ENCODE peak calls at places on chromosomes 6 and 20, in six cellular contexts. R is tibial nerve, N is lower leg skin, F is thyroid gland, Z is bronchial epithelial cell, A is hepatocyte. C is an unnamed sample.

GRCh38 chr20:8117636-8118413 is 14.2 kb upstream of the PLCB1 start:
- DNase-seq in R (no peak), N (no peak), F (no peak), Z (no peak), A (no peak), C (no peak)

GRCh38 chr6:12543953-12544352 is 172.6 kb upstream of the PHACTR1 start:
- DNase-seq in R (no peak), N (no peak), F (no peak), Z (no peak), A (no peak), C (no peak)

GRCh38 chr6:89688328-89688727 is 49.8 kb upstream of the LYRM2 start:
- DNase-seq in R (no peak), N (no peak), F (no peak), Z (no peak), A (no peak), C (no peak)

GRCh38 chr6:40879169-40879568 is 159.9 kb downstream of the UNC5CL start:
- DNase-seq in R (no peak), N (no peak), F (no peak), Z (no peak), A (no peak), C (no peak)

GRCh38 chr20:24032412-24032898 is 43.9 kb upstream of the GGTLC1 start:
- DNase-seq in R (no peak), N (no peak), F (no peak), Z (no peak), A (no peak), C (no peak)

GRCh38 chr6:1917628-1918371 is 308.1 kb downstream of the FOXC1 start:
- DNase-seq in R (no peak), N (no peak), F (no peak), Z (peak), A (peak), C (peak)

GRCh38 chr20:25336561-25337422 is 53.8 kb downstream of the ABHD12 start:
- DNase-seq in R (no peak), N (peak), F (peak), Z (peak), A (peak), C (peak)

GRCh38 chr6:56524891-56525703 is 117.6 kb downstream of the DST start:
- DNase-seq in R (no peak), N (no peak), F (no peak), Z (no peak), A (peak), C (no peak)

GRCh38 chr6:144662812-144663211 is 377.7 kb downstream of the UTRN start:
- DNase-seq in R (no peak), N (no peak), F (no peak), Z (peak), A (no peak), C (peak)

GRCh38 chr6:157326979-157327378 is 3.7 kb upstream of the TMEM242 start:
- DNase-seq in R (no peak), N (no peak), F (no peak), Z (no peak), A (no peak), C (no peak)

GRCh38 chr6:111843347-111844147 is 29.7 kb downstream of the FYN start:
- DNase-seq in R (no peak), N (no peak), F (no peak), Z (no peak), A (no peak), C (no peak)

GRCh38 chr20:13290724-13291123 is 69.7 kb downstream of the ISM1 start:
- DNase-seq in R (no peak), N (no peak), F (no peak), Z (no peak), A (no peak), C (no peak)
- H3K4me3 ChIP-seq in R (no peak), N (no peak), F (no peak), Z (no peak), A (no peak), C (no peak)

DNA sequence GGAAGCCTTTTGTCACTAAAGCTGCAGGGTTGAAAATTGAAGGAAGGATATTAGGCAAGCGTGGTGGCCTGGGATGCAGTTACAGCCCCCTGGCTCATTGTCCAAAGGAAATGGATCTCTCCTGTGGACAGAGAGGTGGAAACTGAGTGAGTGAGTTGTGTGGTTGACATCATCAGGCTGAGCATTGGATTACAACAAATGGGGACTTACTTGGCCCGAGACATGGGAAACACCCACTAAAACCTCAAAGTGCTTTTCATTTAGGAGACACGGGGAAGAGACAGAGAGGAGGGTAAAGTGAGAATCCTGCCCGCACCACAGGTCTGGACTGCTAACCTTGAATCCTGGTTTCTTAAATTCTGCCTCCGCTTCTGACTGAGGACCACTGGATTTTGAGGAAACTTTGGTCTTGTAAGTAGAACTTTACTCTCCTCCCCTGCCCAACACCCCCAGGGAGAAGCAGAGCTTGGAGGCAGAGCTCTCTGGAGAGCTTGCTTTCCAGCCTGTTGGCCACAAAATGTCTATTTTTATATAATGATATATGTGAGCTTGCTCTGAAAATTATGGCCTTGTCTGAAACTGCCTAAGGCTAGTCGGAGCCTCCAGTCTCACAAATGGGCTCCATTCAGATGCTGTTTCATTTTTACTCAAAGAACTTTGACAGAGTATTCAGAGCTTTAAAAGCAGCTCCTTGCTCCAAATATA is at the start of gene PKIG:
- DNase-seq in R (no peak), N (peak), F (no peak), Z (peak), A (peak), C (peak)
- H3K4me3 ChIP-seq in R (peak), N (no peak), F (peak), Z (no peak), A (no peak), C (no peak)

GRCh38 chr6:98835149-98836024 is 1.0 kb downstream of the POU3F2 start:
- DNase-seq in R (no peak), N (no peak), F (no peak), Z (no peak), A (peak), C (no peak)
- H3K4me3 ChIP-seq in R (peak), N (no peak), F (peak), Z (no peak), A (no peak), C (no peak)

GRCh38 chr20:36099106-36099505 is 55.4 kb upstream of the EPB41L1 start:
- DNase-seq in R (no peak), N (no peak), F (no peak), Z (no peak), A (no peak), C (no peak)
- H3K4me3 ChIP-seq in R (no peak), N (no peak), F (no peak), Z (no peak), A (no peak), C (no peak)

GRCh38 chr20:45365444-45365970 is 2.6 kb downstream of the SYS1 start:
- DNase-seq in R (no peak), N (no peak), F (no peak), Z (no peak), A (no peak), C (no peak)
- H3K4me3 ChIP-seq in R (no peak), N (no peak), F (no peak), Z (no peak), A (no peak), C (no peak)

DNA sequence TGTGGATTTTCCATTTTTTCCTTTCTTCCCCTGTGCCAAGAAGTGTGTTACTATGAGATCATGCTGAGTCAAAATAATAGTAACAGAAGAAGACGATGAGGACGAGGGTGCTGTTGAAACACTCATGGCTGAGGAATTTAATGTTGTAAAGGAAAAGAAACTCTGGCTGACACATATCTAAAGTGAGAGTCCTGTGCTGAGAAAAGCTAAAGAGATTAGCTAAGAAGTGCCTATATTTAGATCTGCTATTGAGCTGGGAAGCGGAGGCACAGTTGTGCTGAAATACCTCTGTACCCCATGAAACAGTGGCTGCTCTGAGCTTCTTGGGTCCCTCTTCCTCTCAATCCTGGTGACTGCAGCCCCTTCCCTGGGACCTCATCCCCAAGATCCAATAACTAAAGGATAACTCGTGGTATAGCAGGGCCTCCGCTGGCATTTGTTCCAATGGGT is 1.1 kb upstream of the SYTL3 start:
- DNase-seq in R (no peak), N (no peak), F (no peak), Z (peak), A (peak), C (peak)
- H3K4me3 ChIP-seq in R (no peak), N (no peak), F (no peak), Z (no peak), A (no peak), C (no peak)

GRCh38 chr6:7617954-7618764 is 28.2 kb downstream of the SNRNP48 start:
- DNase-seq in R (no peak), N (peak), F (peak), Z (peak), A (no peak), C (peak)
- H3K4me3 ChIP-seq in R (no peak), N (no peak), F (no peak), Z (no peak), A (no peak), C (no peak)

GRCh38 chr6:27241443-27241842 is 6.1 kb upstream of the PRSS16 start:
- DNase-seq in R (no peak), N (no peak), F (no peak), Z (no peak), A (no peak), C (peak)

GRCh38 chr6:27239258-27239657 is 8.2 kb upstream of the PRSS16 start:
- DNase-seq in R (no peak), N (no peak), F (no peak), Z (no peak), A (no peak), C (no peak)

GRCh38 chr6:27234576-27234975 is 12.9 kb upstream of the PRSS16 start:
- DNase-seq in R (no peak), N (no peak), F (no peak), Z (no peak), A (no peak), C (no peak)

GRCh38 chr6:27237089-27237723 is 10.3 kb upstream of the PRSS16 start:
- DNase-seq in R (no peak), N (no peak), F (no peak), Z (peak), A (peak), C (peak)

GRCh38 chr6:27238010-27238983 is 9.2 kb upstream of the PRSS16 start:
- DNase-seq in R (no peak), N (no peak), F (no peak), Z (peak), A (no peak), C (peak)
- H3K4me3 ChIP-seq in R (no peak), N (no peak), F (no peak), Z (peak), A (peak), C (peak)

DNA sequence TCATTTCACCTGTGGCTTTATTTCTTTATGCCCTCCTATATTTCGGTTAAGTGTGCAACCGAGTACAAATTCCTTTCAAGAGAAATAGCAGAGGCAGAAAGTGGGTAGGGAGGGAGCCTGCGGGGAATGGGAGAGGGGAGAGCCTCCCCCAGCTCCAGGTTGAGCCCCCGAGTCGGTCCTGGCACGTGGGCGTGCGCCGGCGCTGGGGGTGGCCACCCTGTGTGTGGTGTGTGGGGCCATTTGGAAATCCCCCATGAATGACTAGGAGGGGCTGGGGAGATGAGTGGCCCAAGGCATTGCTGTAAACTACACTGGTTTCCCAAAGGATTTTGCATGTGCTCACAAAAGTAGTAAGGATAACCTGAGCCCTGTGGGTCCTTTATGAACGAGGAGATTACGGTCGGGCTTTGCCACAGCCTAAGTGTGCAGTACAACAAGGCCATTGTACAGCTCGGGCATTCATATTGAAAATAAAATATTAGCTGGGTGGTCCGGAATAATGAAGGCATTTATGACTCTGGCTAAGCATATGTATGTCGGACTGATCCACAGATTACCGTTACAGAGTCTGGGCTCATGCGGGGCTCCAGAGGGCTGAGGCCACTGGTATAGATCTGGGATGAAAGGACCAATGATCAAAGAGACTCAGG is 84.4 kb upstream of the RALGAPA2 start:
- DNase-seq in R (no peak), N (no peak), F (no peak), Z (no peak), A (no peak), C (no peak)
- H3K4me3 ChIP-seq in R (no peak), N (no peak), F (no peak), Z (no peak), A (no peak), C (no peak)